ENCODE peak calls at places on chromosome 6, in four cellular contexts. One of them, this sample, is unnamed.
A peak's percentile ranks its signal among the peaks of the same experiment; 100 is the strongest.

GRCh38 chr6:100433726-100434435 is 30.8 kb downstream of the SIM1 start:
- DNase-seq in WTC11: no peak
- DNase-seq in mucosa of gallbladder: no peak
- DNase-seq in astrocyte of the cerebellum: no peak
- DNase-seq in this sample: no peak

GRCh38 chr6:62323818-62324217 is 37.8 kb upstream of the KHDRBS2 start:
- DNase-seq in astrocyte of the cerebellum: no peak
- DNase-seq in mucosa of gallbladder: no peak
- DNase-seq in WTC11: no peak
- DNase-seq in this sample: no peak

GRCh38 chr6:34911822-34912221 is 22.8 kb downstream of the ANKS1A start:
- DNase-seq in mucosa of gallbladder: no peak
- DNase-seq in WTC11: no peak
- DNase-seq in astrocyte of the cerebellum: no peak
- DNase-seq in this sample: no peak

GRCh38 chr6:116254297-116254724 is 436 bp upstream of the TSPYL4 start:
- DNase-seq in mucosa of gallbladder: no peak
- DNase-seq in WTC11: no peak
- DNase-seq in astrocyte of the cerebellum: no peak
- DNase-seq in this sample: no peak

GRCh38 chr6:55276745-55277627 is 50.3 kb upstream of the GFRAL start:
- DNase-seq in mucosa of gallbladder: peak; percentile 40
- DNase-seq in WTC11: peak; percentile 32
- DNase-seq in astrocyte of the cerebellum: peak; percentile 76
- DNase-seq in this sample: peak; percentile 49

GRCh38 chr6:22271044-22271443 is 25.8 kb downstream of the PRL start:
- DNase-seq in WTC11: no peak
- DNase-seq in mucosa of gallbladder: no peak
- DNase-seq in astrocyte of the cerebellum: no peak
- DNase-seq in this sample: no peak

GRCh38 chr6:154622618-154623336 is 110.4 kb upstream of the SCAF8 start:
- DNase-seq in astrocyte of the cerebellum: no peak
- DNase-seq in mucosa of gallbladder: peak; percentile 24
- DNase-seq in WTC11: no peak
- DNase-seq in this sample: no peak

GRCh38 chr6:145688493-145688905 is 46.8 kb downstream of the EPM2A start:
- DNase-seq in WTC11: no peak
- DNase-seq in mucosa of gallbladder: no peak
- DNase-seq in astrocyte of the cerebellum: no peak
- DNase-seq in this sample: no peak

GRCh38 chr6:140857734-140858380 is 1274.9 kb upstream of the GJE1 start:
- DNase-seq in WTC11: no peak
- DNase-seq in mucosa of gallbladder: peak; percentile 38
- DNase-seq in astrocyte of the cerebellum: peak; percentile 77
- DNase-seq in this sample: no peak

GRCh38 chr6:142913511-142914047 is 31.4 kb downstream of the HIVEP2 start:
- DNase-seq in astrocyte of the cerebellum: no peak
- DNase-seq in WTC11: no peak
- DNase-seq in mucosa of gallbladder: peak; percentile 30
- DNase-seq in this sample: no peak

GRCh38 chr6:36312854-36313627 is 23.6 kb downstream of the BNIP5 start:
- DNase-seq in mucosa of gallbladder: no peak
- DNase-seq in astrocyte of the cerebellum: no peak
- DNase-seq in WTC11: no peak
- DNase-seq in this sample: no peak

GRCh38 chr6:5214570-5215052 is 46.1 kb downstream of the LYRM4 start:
- DNase-seq in astrocyte of the cerebellum: no peak
- DNase-seq in mucosa of gallbladder: no peak
- DNase-seq in WTC11: peak; percentile 82
- DNase-seq in this sample: peak; percentile 81

GRCh38 chr6:162864901-162865300 is 137.1 kb downstream of the PACRG start:
- DNase-seq in WTC11: no peak
- DNase-seq in astrocyte of the cerebellum: peak; percentile 23
- DNase-seq in mucosa of gallbladder: no peak
- DNase-seq in this sample: no peak

GRCh38 chr6:56775498-56776166 is 132.9 kb upstream of the DST start:
- DNase-seq in WTC11: no peak
- DNase-seq in mucosa of gallbladder: no peak
- DNase-seq in astrocyte of the cerebellum: no peak
- DNase-seq in this sample: no peak

GRCh38 chr6:7112741-7113313 is 5.1 kb downstream of the RREB1 start:
- DNase-seq in WTC11: peak; percentile 15
- DNase-seq in astrocyte of the cerebellum: no peak
- DNase-seq in mucosa of gallbladder: no peak
- DNase-seq in this sample: no peak

GRCh38 chr6:14824835-14825223 is 421.0 kb upstream of the JARID2 start:
- DNase-seq in astrocyte of the cerebellum: no peak
- DNase-seq in WTC11: no peak
- DNase-seq in mucosa of gallbladder: no peak
- DNase-seq in this sample: no peak

GRCh38 chr6:127914240-127914639 is 13.4 kb upstream of the THEMIS start:
- DNase-seq in WTC11: no peak
- DNase-seq in mucosa of gallbladder: no peak
- DNase-seq in astrocyte of the cerebellum: no peak
- DNase-seq in this sample: no peak

GRCh38 chr6:81241126-81241525 is 511.4 kb downstream of the TENT5A start:
- DNase-seq in mucosa of gallbladder: no peak
- DNase-seq in astrocyte of the cerebellum: no peak
- DNase-seq in WTC11: no peak
- DNase-seq in this sample: no peak

GRCh38 chr6:36201612-36202011 is 5.1 kb downstream of the BRPF3 start:
- DNase-seq in mucosa of gallbladder: no peak
- DNase-seq in WTC11: no peak
- DNase-seq in astrocyte of the cerebellum: no peak
- DNase-seq in this sample: no peak

GRCh38 chr6:20426177-20427082 is 24.8 kb downstream of the E2F3 start:
- DNase-seq in mucosa of gallbladder: no peak
- DNase-seq in WTC11: no peak
- DNase-seq in astrocyte of the cerebellum: no peak
- DNase-seq in this sample: no peak

GRCh38 chr6:31058128-31058894 is 48.0 kb downstream of the MUC22 start:
- DNase-seq in WTC11: no peak
- DNase-seq in mucosa of gallbladder: peak; percentile 17
- DNase-seq in astrocyte of the cerebellum: peak; percentile 87
- DNase-seq in this sample: peak; percentile 62

GRCh38 chr6:145155873-145156782 is 579.2 kb downstream of the EPM2A start:
- DNase-seq in astrocyte of the cerebellum: no peak
- DNase-seq in WTC11: no peak
- DNase-seq in mucosa of gallbladder: no peak
- DNase-seq in this sample: no peak

GRCh38 chr6:147759088-147759487 is 250.6 kb downstream of the SAMD5 start:
- DNase-seq in WTC11: no peak
- DNase-seq in mucosa of gallbladder: no peak
- DNase-seq in astrocyte of the cerebellum: no peak
- DNase-seq in this sample: no peak

GRCh38 chr6:21781075-21781474 is 187.5 kb downstream of the SOX4 start:
- DNase-seq in astrocyte of the cerebellum: no peak
- DNase-seq in mucosa of gallbladder: no peak
- DNase-seq in WTC11: no peak
- DNase-seq in this sample: no peak

This sample was measured in ecto neural progenitor cell.